ENCODE peak calls at places on chromosomes 16 and 17, in ten cellular contexts. Q is NCI-H460; P is cardiac muscle cell; Y is stimulated activated CD4-positive, alpha-beta T cell treated with anti-CD3 and anti-CD28 coated beads, TNF-alpha, amount 100 ng/mL, for 1 hour; G is stimulated activated effector memory CD8-positive, alpha-beta T cell treated with anti-CD3 and anti-CD28 coated beads, Interleukin-12 subunit alpha, Interleukin-12 subunit beta, amount 100 ng/mL, for 72 hours; Z is activated CD4-positive, alpha-beta T cell treated with anti-CD3 and anti-CD28 coated beads, Interleukin-2, amount 50 U/mL, for 24 hours; V is NCI-H1105; L is AG04450; N is GM10248; W is IMR-90. E is an unnamed sample.

GRCh38 chr17:44820631-44821196 is 9.4 kb downstream of the GJC1 start:
- DNase-seq in L (peak), Z (no peak), Q (peak), G (no peak), Y (no peak), P (peak), V (peak), W (peak), N (no peak), E (no peak)

GRCh38 chr16:68764866-68765265 is 27.8 kb downstream of the CDH1 start:
- DNase-seq in Z (no peak), Q (no peak), L (no peak), Y (no peak), P (no peak), W (no peak), V (no peak), G (no peak), N (no peak), E (no peak)

GRCh38 chr17:71329310-71330098 is 791.3 kb upstream of the SOX9 start:
- DNase-seq in V (no peak), L (no peak), G (no peak), P (no peak), Z (no peak), N (no peak), Q (no peak), Y (no peak), W (no peak), E (no peak)

GRCh38 chr16:66306366-66307150 is 59.9 kb upstream of the CDH5 start:
- DNase-seq in Z (no peak), V (no peak), L (no peak), Q (no peak), P (no peak), Y (no peak), G (no peak), N (no peak), W (no peak), E (no peak)

GRCh38 chr17:47317119-47317518 is 6.6 kb upstream of the EFCAB13 start:
- DNase-seq in G (no peak), Z (no peak), L (no peak), V (no peak), Q (no peak), N (no peak), P (peak), W (peak), Y (no peak), E (no peak)

GRCh38 chr17:42276609-42277341 is 584 bp upstream of the STAT5B start:
- DNase-seq in N (peak), W (peak), L (peak), Y (no peak), Q (no peak), V (no peak), Z (no peak), G (no peak), P (peak), E (no peak)

GRCh38 chr16:23269248-23270091 is 32.6 kb upstream of the SCNN1B start:
- DNase-seq in Q (peak), V (no peak), P (no peak), N (no peak), W (no peak), Y (no peak), G (no peak), Z (no peak), L (no peak), E (no peak)

GRCh38 chr16:1135459-1135825 is 17.5 kb upstream of the CACNA1H start:
- DNase-seq in W (no peak), Z (no peak), L (no peak), N (no peak), Q (no peak), Y (no peak), V (no peak), G (no peak), P (no peak), E (no peak)

GRCh38 chr16:49349446-49350168 is 24.0 kb upstream of the C16orf78 start:
- DNase-seq in L (no peak), Z (no peak), Y (no peak), V (no peak), N (no peak), G (no peak), P (no peak), W (no peak), Q (no peak), E (no peak)

GRCh38 chr16:67608367-67608766 is 36.6 kb upstream of the CARMIL2 start:
- DNase-seq in Q (no peak), W (peak), N (peak), P (no peak), Z (no peak), Y (no peak), L (no peak), G (no peak), V (no peak), E (no peak)

E was measured in NT2/D1.